ENCODE peak calls at places on chromosome 3, in six cellular contexts. J is IMR-90, X is H9, Y is mesenchymal stem cell, O is H1, D is trophoblast cell. V is an unnamed sample.

GRCh38 chr3:127131625-127132170 is 61.2 kb upstream of the PRR23E start:
- DNase-seq in J (no peak), X (no peak), Y (no peak), O (no peak), D (no peak), V (no peak)

GRCh38 chr3:20324664-20325478 is 138.9 kb upstream of the SGO1 start:
- DNase-seq in J (no peak), X (no peak), Y (no peak), O (no peak), D (peak), V (no peak)

GRCh38 chr3:61564405-61565059 is 3.2 kb downstream of the PTPRG start:
- DNase-seq in J (peak), X (peak), Y (peak), O (no peak), D (no peak), V (peak)

GRCh38 chr3:69791919-69792399 is 52.7 kb downstream of the MITF start:
- DNase-seq in J (peak), X (no peak), Y (peak), O (no peak), D (peak), V (no peak)

GRCh38 chr3:45537596-45537959 is 57.0 kb upstream of the LIMD1 start:
- DNase-seq in J (no peak), X (no peak), Y (no peak), O (no peak), D (no peak), V (no peak)

GRCh38 chr3:38004415-38005075 is 14.0 kb downstream of the VILL start:
- DNase-seq in J (peak), X (peak), Y (peak), O (no peak), D (peak), V (no peak)

GRCh38 chr3:195451373-195452000 is 8.7 kb upstream of the ACAP2 start:
- DNase-seq in J (no peak), X (no peak), Y (no peak), O (no peak), D (no peak), V (peak)

GRCh38 chr3:62727981-62728380 is 147.2 kb downstream of the CADPS start:
- DNase-seq in J (no peak), X (no peak), Y (no peak), O (no peak), D (no peak), V (no peak)

GRCh38 chr3:12766541-12766940 is 7.5 kb upstream of the TMEM40 start:
- DNase-seq in J (peak), X (no peak), Y (no peak), O (no peak), D (no peak), V (no peak)

GRCh38 chr3:73516656-73517055 is 108.1 kb downstream of the PDZRN3 start:
- DNase-seq in J (peak), X (no peak), Y (no peak), O (no peak), D (no peak), V (no peak)

GRCh38 chr3:50675179-50676030 is 678 bp downstream of the DOCK3 start:
- DNase-seq in J (no peak), X (peak), Y (no peak), O (no peak), D (no peak), V (peak)

GRCh38 chr3:119858957-119859356 is 77.1 kb downstream of the NR1I2 start:
- DNase-seq in J (no peak), X (no peak), Y (no peak), O (no peak), D (no peak), V (no peak)

GRCh38 chr3:171309906-171310359 is 150.3 kb downstream of the TNIK start:
- DNase-seq in J (peak), X (no peak), Y (peak), O (no peak), D (no peak), V (no peak)

GRCh38 chr3:129428382-129429079 is at the start of gene EFCAB12:
- DNase-seq in J (peak), X (peak), Y (peak), O (peak), D (peak), V (peak)

GRCh38 chr3:182794806-182795369 is 1.6 kb downstream of the ATP11B start:
- DNase-seq in J (peak), X (no peak), Y (peak), O (no peak), D (no peak), V (no peak)

GRCh38 chr3:78988324-78988723 is 779.5 kb downstream of the ROBO1 start:
- DNase-seq in J (peak), X (no peak), Y (no peak), O (no peak), D (no peak), V (no peak)

GRCh38 chr3:48086736-48087470 is 70.7 kb upstream of the MAP4 start:
- DNase-seq in J (peak), X (no peak), Y (peak), O (no peak), D (no peak), V (no peak)

GRCh38 chr3:15399970-15400369 is 27.4 kb downstream of the METTL6 start:
- DNase-seq in J (no peak), X (no peak), Y (no peak), O (no peak), D (no peak), V (no peak)

GRCh38 chr3:126746395-126747177 is 42.5 kb downstream of the CHCHD6 start:
- DNase-seq in J (peak), X (no peak), Y (peak), O (no peak), D (peak), V (no peak)

GRCh38 chr3:39290255-39290654 is 10.4 kb upstream of the CX3CR1 start:
- DNase-seq in J (no peak), X (no peak), Y (peak), O (no peak), D (no peak), V (no peak)

GRCh38 chr3:86563358-86563970 is 427.5 kb downstream of the VGLL3 start:
- DNase-seq in J (peak), X (no peak), Y (peak), O (no peak), D (no peak), V (peak)

GRCh38 chr3:13537926-13538325 is 11.0 kb upstream of the FBLN2 start:
- DNase-seq in J (peak), X (no peak), Y (peak), O (no peak), D (peak), V (no peak)

GRCh38 chr3:128735884-128736283 is 9.9 kb downstream of the RAB7A start:
- DNase-seq in J (no peak), X (no peak), Y (peak), O (no peak), D (no peak), V (no peak)

GRCh38 chr3:38108649-38109579 is 28.0 kb downstream of the ACAA1 start:
- DNase-seq in J (no peak), X (peak), Y (no peak), O (no peak), D (no peak), V (no peak)

GRCh38 chr3:159266779-159267178 is 464.9 kb downstream of the MFSD1 start:
- DNase-seq in J (peak), X (peak), Y (no peak), O (peak), D (peak), V (peak)

GRCh38 chr3:194874783-194875182 is 189.1 kb downstream of the FAM43A start:
- DNase-seq in J (no peak), X (peak), Y (no peak), O (no peak), D (no peak), V (no peak)

GRCh38 chr3:51675201-51675611 is 4.2 kb downstream of the TEX264 start:
- DNase-seq in J (peak), X (no peak), Y (no peak), O (no peak), D (no peak), V (no peak)

GRCh38 chr3:67692621-67693020 is 38.2 kb upstream of the SUCLG2 start:
- DNase-seq in J (no peak), X (no peak), Y (peak), O (no peak), D (peak), V (no peak)

GRCh38 chr3:197507081-197507480 is 48.7 kb downstream of the BDH1 start:
- DNase-seq in J (no peak), X (no peak), Y (no peak), O (no peak), D (no peak), V (no peak)

GRCh38 chr3:172892158-172892557 is 141.6 kb downstream of the ECT2 start:
- DNase-seq in J (peak), X (no peak), Y (peak), O (no peak), D (no peak), V (no peak)

GRCh38 chr3:23199649-23200048 is 3.5 kb upstream of the UBE2E2 start:
- DNase-seq in J (no peak), X (no peak), Y (no peak), O (no peak), D (no peak), V (no peak)
- H3K14ac ChIP-seq in J (no peak), X (no peak), Y (no peak), O (no peak), D (no peak), V (no peak)

GRCh38 chr3:123113889-123114450 is 47.1 kb downstream of the PDIA5 start:
- DNase-seq in J (no peak), X (no peak), Y (peak), O (no peak), D (no peak), V (no peak)

GRCh38 chr3:123111640-123112039 is 44.8 kb downstream of the PDIA5 start:
- DNase-seq in J (no peak), X (no peak), Y (no peak), O (no peak), D (no peak), V (no peak)

GRCh38 chr3:123112232-123112631 is 45.4 kb downstream of the PDIA5 start:
- DNase-seq in J (no peak), X (no peak), Y (no peak), O (no peak), D (no peak), V (no peak)

GRCh38 chr3:123110953-123111615 is 44.3 kb downstream of the PDIA5 start:
- DNase-seq in J (no peak), X (no peak), Y (no peak), O (no peak), D (no peak), V (no peak)

DNA sequence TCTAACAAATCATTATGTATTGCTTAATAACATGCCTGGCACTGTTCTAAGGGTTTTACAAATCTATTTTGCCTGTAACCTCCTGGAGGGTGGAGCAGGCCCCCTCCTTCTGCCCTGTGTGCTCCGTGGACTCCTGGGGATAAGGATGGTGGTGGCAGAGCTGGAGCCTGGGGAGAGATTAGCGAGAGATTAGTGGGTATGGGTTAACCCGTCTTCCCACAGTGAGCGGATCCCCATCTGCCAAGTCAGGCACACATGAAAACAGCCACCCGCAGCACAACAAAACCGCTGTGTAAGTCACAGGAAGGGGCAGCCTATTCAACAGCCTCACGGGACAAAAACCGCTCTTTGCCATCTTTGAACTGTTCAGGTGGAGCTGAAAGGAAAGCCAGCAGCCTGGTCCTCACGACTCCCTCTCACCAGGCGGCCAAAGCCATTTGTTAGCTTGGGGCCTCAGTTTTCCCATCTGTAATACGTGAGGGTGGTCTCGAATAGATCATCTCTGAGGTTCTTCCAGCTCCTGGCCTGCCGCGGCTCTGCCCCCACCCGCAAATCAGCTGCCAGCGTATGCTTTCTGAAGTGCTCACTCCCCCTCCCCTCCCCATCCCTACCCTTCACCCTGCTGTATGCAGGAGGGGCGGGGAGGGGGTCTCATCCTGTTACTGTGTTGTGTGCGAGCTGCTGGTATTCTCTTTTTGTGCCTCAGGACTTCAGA is 43.6 kb downstream of the PDIA5 start:
- DNase-seq in J (no peak), X (no peak), Y (no peak), O (no peak), D (no peak), V (peak)
- H3K14ac ChIP-seq in J (no peak), X (no peak), Y (no peak), O (no peak), D (no peak), V (no peak)

GRCh38 chr3:169940486-169941181 is 26.0 kb upstream of the SEC62 start:
- DNase-seq in J (no peak), X (no peak), Y (no peak), O (no peak), D (no peak), V (no peak)

GRCh38 chr3:169945313-169945712 is 21.3 kb upstream of the SEC62 start:
- DNase-seq in J (no peak), X (no peak), Y (peak), O (no peak), D (peak), V (no peak)

GRCh38 chr3:169939320-169939719 is 27.3 kb upstream of the SEC62 start:
- DNase-seq in J (no peak), X (no peak), Y (no peak), O (no peak), D (no peak), V (no peak)

GRCh38 chr3:169939751-169940150 is 26.9 kb upstream of the SEC62 start:
- DNase-seq in J (no peak), X (no peak), Y (no peak), O (no peak), D (no peak), V (no peak)
- H3K14ac ChIP-seq in J (no peak), X (no peak), Y (no peak), O (no peak), D (no peak), V (no peak)

DNA sequence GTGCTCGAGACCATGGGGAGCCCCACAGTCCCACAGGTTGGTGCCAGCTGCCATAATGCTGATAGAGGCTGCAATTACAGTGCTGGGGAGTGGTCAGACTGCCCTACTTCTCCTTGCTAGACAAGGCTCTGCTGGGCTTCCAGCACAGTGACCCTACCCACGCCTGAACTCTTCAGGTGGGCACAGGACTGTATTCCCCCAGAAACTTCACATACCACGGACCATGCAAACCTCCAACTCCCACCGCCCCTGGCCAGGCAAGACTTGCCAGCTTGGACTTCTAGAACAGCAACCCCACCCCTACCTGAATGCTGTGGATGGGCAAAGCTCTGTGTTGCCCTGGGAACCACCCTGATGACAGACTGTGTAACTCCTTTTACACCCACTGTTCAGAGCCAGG is 885.3 kb downstream of the SI start:
- DNase-seq in J (no peak), X (no peak), Y (no peak), O (no peak), D (no peak), V (no peak)
- H3K14ac ChIP-seq in J (no peak), X (no peak), Y (no peak), O (no peak), D (no peak), V (peak)

DNA sequence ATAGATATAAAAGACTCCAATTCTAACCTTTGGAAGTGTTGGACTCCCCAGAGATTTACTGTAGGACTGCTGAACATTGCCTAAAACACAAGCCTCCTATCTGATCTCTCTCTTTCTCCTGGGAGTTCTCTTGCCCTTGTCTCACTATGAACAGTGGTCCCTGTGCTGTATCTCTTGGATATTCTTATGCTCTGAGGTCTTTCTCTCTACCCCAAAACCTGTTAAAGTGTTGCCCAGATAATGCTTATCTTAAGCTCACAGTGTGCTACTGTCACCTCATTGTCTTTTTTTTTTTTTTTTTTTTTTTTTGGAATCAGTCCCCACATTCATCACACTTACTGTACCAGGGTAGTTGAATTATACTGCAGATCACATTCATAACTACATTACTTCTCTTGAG is 131.0 kb upstream of the CBLB start:
- DNase-seq in J (no peak), X (no peak), Y (no peak), O (no peak), D (no peak), V (no peak)
- H3K14ac ChIP-seq in J (no peak), X (no peak), Y (no peak), O (no peak), D (no peak), V (no peak)

DNA sequence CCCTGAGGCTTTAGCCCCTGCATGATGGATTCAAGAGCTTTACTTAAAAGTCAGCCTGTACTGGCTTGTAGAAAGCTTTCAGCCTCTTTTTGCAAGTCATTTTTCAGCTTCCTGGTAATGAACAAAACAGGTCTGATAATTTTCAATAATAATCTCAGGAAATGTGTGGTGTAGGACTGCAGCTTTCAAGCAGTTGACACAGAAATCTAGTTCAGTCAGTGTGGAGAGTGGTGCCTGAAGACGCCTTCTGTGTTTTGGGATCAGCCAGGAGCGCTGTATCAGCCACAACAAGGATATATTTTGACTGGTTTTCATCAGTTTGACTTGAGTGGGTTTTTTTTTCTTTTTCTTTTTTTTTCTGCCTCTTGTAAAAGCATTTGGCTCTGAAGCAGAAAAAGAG is 332.4 kb upstream of the ADAMTS9 start:
- DNase-seq in J (no peak), X (no peak), Y (no peak), O (no peak), D (no peak), V (no peak)
- H3K14ac ChIP-seq in J (no peak), X (no peak), Y (no peak), O (no peak), D (no peak), V (no peak)

GRCh38 chr3:146528954-146529353 is 15.5 kb downstream of the PLSCR1 start:
- DNase-seq in J (peak), X (no peak), Y (no peak), O (no peak), D (no peak), V (no peak)
- H3K14ac ChIP-seq in J (no peak), X (no peak), Y (no peak), O (no peak), D (no peak), V (no peak)

GRCh38 chr3:81466161-81466560 is 295.3 kb downstream of the GBE1 start:
- DNase-seq in J (no peak), X (no peak), Y (no peak), O (no peak), D (no peak), V (no peak)
- H3K14ac ChIP-seq in J (no peak), X (no peak), Y (no peak), O (no peak), D (no peak), V (no peak)

GRCh38 chr3:108728105-108728504 is 29.1 kb downstream of the RETNLB start:
- DNase-seq in J (no peak), X (no peak), Y (no peak), O (no peak), D (no peak), V (no peak)

GRCh38 chr3:108724101-108724500 is 33.1 kb downstream of the RETNLB start:
- DNase-seq in J (no peak), X (no peak), Y (no peak), O (no peak), D (no peak), V (no peak)

GRCh38 chr3:108728934-108729333 is 28.3 kb downstream of the RETNLB start:
- DNase-seq in J (no peak), X (no peak), Y (no peak), O (no peak), D (no peak), V (no peak)
- H3K14ac ChIP-seq in J (no peak), X (no peak), Y (no peak), O (no peak), D (no peak), V (no peak)